ENCODE peak calls at places on chromosomes 12 and 14, in four cellular contexts. One of them, this sample, is unnamed.

GRCh38 chr12:45415393-45415817 is 199.5 kb downstream of the ANO6 start:
- DNase-seq in osteoblast: peak
- DNase-seq in CD8-positive, alpha-beta T cell: no peak
- DNase-seq in body of pancreas: no peak
- DNase-seq in this sample: no peak

GRCh38 chr14:68627868-68628604 is 164.8 kb downstream of the ZFP36L1 start:
- DNase-seq in CD8-positive, alpha-beta T cell: peak
- DNase-seq in body of pancreas: peak
- DNase-seq in osteoblast: peak
- DNase-seq in this sample: peak

GRCh38 chr14:94620597-94620996 is 8.4 kb downstream of the SERPINA3 start:
- DNase-seq in body of pancreas: no peak
- DNase-seq in CD8-positive, alpha-beta T cell: no peak
- DNase-seq in osteoblast: no peak
- DNase-seq in this sample: no peak

GRCh38 chr12:96258451-96258933 is 64.3 kb downstream of the ELK3 start:
- DNase-seq in osteoblast: no peak
- DNase-seq in CD8-positive, alpha-beta T cell: peak
- DNase-seq in body of pancreas: peak
- DNase-seq in this sample: no peak

GRCh38 chr12:24742378-24742777 is 206.5 kb downstream of the BCAT1 start:
- DNase-seq in osteoblast: no peak
- DNase-seq in body of pancreas: no peak
- DNase-seq in CD8-positive, alpha-beta T cell: no peak
- DNase-seq in this sample: no peak

GRCh38 chr14:97456958-97457357 is 659.8 kb downstream of the VRK1 start:
- DNase-seq in CD8-positive, alpha-beta T cell: peak
- DNase-seq in body of pancreas: no peak
- DNase-seq in osteoblast: no peak
- DNase-seq in this sample: peak

GRCh38 chr12:118302053-118302452 is 70.7 kb downstream of the TAOK3 start:
- DNase-seq in osteoblast: no peak
- DNase-seq in body of pancreas: no peak
- DNase-seq in CD8-positive, alpha-beta T cell: no peak
- DNase-seq in this sample: no peak

GRCh38 chr12:93033948-93034347 is 104.9 kb upstream of the EEA1 start:
- DNase-seq in osteoblast: no peak
- DNase-seq in CD8-positive, alpha-beta T cell: no peak
- DNase-seq in body of pancreas: no peak
- DNase-seq in this sample: no peak

GRCh38 chr12:66405395-66405794 is 103.1 kb downstream of the HELB start:
- DNase-seq in osteoblast: peak
- DNase-seq in body of pancreas: no peak
- DNase-seq in CD8-positive, alpha-beta T cell: no peak
- DNase-seq in this sample: no peak

GRCh38 chr12:12506541-12506940 is 56.1 kb downstream of the DUSP16 start:
- DNase-seq in CD8-positive, alpha-beta T cell: no peak
- DNase-seq in body of pancreas: no peak
- DNase-seq in osteoblast: peak
- DNase-seq in this sample: no peak

GRCh38 chr14:20606190-20606901 is 15.2 kb upstream of the RNASE12 start:
- DNase-seq in CD8-positive, alpha-beta T cell: no peak
- DNase-seq in osteoblast: peak
- DNase-seq in body of pancreas: no peak
- DNase-seq in this sample: no peak

GRCh38 chr14:103232338-103232808 is 101.7 kb upstream of the EIF5 start:
- DNase-seq in osteoblast: peak
- DNase-seq in body of pancreas: no peak
- DNase-seq in CD8-positive, alpha-beta T cell: no peak
- DNase-seq in this sample: no peak

GRCh38 chr12:103518899-103519298 is 23.1 kb upstream of the C12orf42 start:
- DNase-seq in body of pancreas: no peak
- DNase-seq in CD8-positive, alpha-beta T cell: no peak
- DNase-seq in osteoblast: no peak
- DNase-seq in this sample: no peak

GRCh38 chr14:65972346-65972745 is 513.8 kb upstream of the CCDC196 start:
- DNase-seq in osteoblast: no peak
- DNase-seq in CD8-positive, alpha-beta T cell: no peak
- DNase-seq in body of pancreas: no peak
- DNase-seq in this sample: no peak

GRCh38 chr14:74945261-74945851 is 10.0 kb downstream of the PGF start:
- DNase-seq in osteoblast: peak
- DNase-seq in CD8-positive, alpha-beta T cell: peak
- DNase-seq in body of pancreas: peak
- DNase-seq in this sample: no peak

DNA sequence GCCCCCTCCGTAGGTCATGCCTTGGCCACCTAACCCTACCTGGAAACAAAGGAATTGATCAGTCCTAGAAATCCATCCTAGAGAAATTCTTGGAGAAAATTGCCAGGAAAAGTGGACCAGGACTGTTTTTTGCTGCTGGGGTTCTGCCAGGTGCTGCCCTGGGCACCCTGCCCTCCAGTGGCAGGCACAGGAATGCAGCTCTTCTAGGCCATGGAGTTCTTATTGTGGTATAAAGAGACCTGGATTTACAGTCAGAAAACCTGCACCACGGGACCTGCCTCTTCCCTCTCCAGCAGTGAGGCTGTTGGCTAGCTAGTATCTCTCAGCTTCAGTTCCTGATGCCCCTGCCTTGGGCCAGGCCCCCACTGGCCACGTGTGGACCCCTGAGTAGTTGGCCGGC is 59.7 kb downstream of the SLC24A4 start:
- DNase-seq in body of pancreas: no peak
- DNase-seq in osteoblast: peak
- DNase-seq in CD8-positive, alpha-beta T cell: no peak
- DNase-seq in this sample: no peak
- TF ChIP-seq CTCF in body of pancreas: no peak
- TF ChIP-seq CTCF in osteoblast: peak
- TF ChIP-seq CTCF in CD8-positive, alpha-beta T cell: no peak
- TF ChIP-seq CTCF in this sample: no peak

GRCh38 chr12:91139981-91140659 is 28.8 kb upstream of the LUM start:
- DNase-seq in CD8-positive, alpha-beta T cell: no peak
- DNase-seq in osteoblast: no peak
- DNase-seq in body of pancreas: no peak
- DNase-seq in this sample: no peak

GRCh38 chr12:91142184-91142583 is 30.9 kb upstream of the LUM start:
- DNase-seq in body of pancreas: no peak
- DNase-seq in osteoblast: peak
- DNase-seq in CD8-positive, alpha-beta T cell: no peak
- DNase-seq in this sample: no peak

GRCh38 chr12:91139264-91139663 is 28.0 kb upstream of the LUM start:
- DNase-seq in CD8-positive, alpha-beta T cell: no peak
- DNase-seq in body of pancreas: no peak
- DNase-seq in osteoblast: no peak
- DNase-seq in this sample: no peak

GRCh38 chr12:91140660-91141045 is 29.4 kb upstream of the LUM start:
- DNase-seq in body of pancreas: no peak
- DNase-seq in osteoblast: no peak
- DNase-seq in CD8-positive, alpha-beta T cell: no peak
- DNase-seq in this sample: no peak

DNA sequence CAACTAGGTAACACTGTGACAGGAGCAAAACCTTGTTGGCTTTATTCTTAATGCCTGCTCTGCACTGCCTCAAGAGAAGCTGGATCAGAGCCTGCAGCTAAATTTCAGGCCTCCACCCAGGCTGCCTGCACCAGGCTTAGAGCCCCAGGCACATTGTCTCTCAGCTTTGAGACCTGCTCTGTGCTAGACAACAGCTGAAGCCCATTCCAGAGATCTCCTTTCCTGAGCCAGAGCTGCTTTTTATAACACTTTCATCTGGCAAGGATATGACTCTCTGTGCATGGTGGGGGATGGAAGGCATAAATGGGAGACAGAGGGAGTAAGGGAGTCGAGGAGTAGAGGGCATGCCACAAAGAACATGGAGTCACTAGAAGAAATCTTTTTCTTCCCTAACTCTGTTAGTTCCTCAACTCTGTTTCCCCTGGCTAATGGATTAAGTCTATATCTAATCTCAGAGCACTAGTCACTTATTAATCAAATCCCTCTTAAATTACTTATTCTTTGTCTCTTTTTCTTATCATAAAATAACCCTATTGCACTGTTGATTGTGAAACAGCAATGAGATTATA is 27.1 kb upstream of the LUM start:
- DNase-seq in CD8-positive, alpha-beta T cell: no peak
- DNase-seq in osteoblast: peak
- DNase-seq in body of pancreas: no peak
- DNase-seq in this sample: no peak
- TF ChIP-seq CTCF in CD8-positive, alpha-beta T cell: no peak
- TF ChIP-seq CTCF in osteoblast: no peak
- TF ChIP-seq CTCF in body of pancreas: no peak
- TF ChIP-seq CTCF in this sample: no peak

DNA sequence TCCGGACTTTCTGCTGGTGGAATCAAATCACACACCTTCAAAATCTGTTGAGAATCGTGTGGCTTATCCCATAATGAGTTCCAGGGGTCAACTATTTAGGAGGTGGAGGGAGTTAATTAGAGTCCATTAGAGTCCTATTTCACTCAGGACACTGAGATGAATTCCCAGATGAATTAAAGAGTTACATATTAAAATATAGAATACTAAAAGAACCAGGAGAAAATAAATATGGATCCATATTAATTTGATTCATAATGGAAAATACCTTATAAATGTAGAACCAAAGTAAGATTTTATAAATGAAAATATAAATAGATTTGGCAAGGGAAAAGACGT is 44.6 kb upstream of the C14orf132 start:
- DNase-seq in osteoblast: no peak
- DNase-seq in CD8-positive, alpha-beta T cell: no peak
- DNase-seq in body of pancreas: no peak
- DNase-seq in this sample: no peak
- TF ChIP-seq CTCF in osteoblast: no peak
- TF ChIP-seq CTCF in CD8-positive, alpha-beta T cell: peak
- TF ChIP-seq CTCF in body of pancreas: no peak
- TF ChIP-seq CTCF in this sample: peak

GRCh38 chr14:34875031-34875922 is at the start of gene BAZ1A:
- DNase-seq in CD8-positive, alpha-beta T cell: peak
- DNase-seq in body of pancreas: peak
- DNase-seq in osteoblast: peak
- DNase-seq in this sample: peak

GRCh38 chr14:34872822-34873590 is 2.2 kb downstream of the BAZ1A start:
- DNase-seq in body of pancreas: peak
- DNase-seq in osteoblast: peak
- DNase-seq in CD8-positive, alpha-beta T cell: no peak
- DNase-seq in this sample: no peak

GRCh38 chr14:34874386-34875030 is 652 bp downstream of the BAZ1A start:
- DNase-seq in osteoblast: peak
- DNase-seq in CD8-positive, alpha-beta T cell: peak
- DNase-seq in body of pancreas: peak
- DNase-seq in this sample: no peak

GRCh38 chr14:34873591-34874385 is 1.4 kb downstream of the BAZ1A start:
- DNase-seq in body of pancreas: peak
- DNase-seq in osteoblast: peak
- DNase-seq in CD8-positive, alpha-beta T cell: peak
- DNase-seq in this sample: peak
- TF ChIP-seq CTCF in body of pancreas: no peak
- TF ChIP-seq CTCF in osteoblast: no peak
- TF ChIP-seq CTCF in CD8-positive, alpha-beta T cell: no peak
- TF ChIP-seq CTCF in this sample: no peak

DNA sequence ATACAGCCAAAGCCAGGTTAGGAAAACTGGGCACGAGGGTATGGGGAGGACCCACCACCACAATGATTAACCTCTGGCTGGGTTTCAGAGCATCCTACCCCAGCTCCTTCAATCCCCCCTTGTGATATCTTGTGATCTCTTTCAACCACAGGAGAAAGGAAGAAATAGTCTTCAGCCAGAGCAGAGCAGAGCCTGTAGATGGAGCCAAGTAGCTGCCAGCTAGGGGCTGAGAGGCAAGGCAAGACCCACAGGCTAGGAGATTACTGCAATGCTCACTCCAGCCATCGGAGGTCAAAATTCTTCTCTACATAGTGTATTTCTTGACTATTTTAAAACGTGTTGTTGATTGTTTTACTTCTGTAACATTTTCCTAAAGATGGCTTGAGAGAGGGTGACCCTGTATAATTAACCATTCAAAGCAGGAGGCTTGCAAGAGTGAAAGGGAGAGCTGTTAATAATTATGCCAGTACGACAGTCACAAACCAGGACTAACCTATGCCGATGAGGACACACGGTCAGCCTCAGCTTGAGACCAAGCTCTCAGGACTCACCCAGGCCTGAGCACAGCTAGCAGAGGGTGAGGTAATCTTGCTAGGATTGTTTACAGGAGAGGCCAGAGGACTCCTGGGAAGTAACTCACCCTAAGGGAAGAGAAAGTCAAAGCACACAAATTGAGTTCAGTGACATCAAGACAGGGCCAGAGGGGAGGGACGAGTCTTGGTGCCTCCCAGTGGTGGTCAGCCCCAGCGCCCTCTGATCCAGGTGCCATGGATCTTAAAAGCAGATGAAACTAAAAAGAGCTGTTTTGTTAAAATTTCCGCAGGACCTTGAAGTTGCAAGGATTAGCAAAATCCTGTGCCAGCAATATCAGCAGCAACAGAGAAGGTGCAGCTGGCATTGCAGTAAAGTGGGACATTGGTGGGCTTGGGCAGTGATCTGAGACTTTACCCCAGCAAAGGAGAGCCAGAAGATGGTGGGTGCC is 29.8 kb upstream of the CDKN3 start:
- DNase-seq in body of pancreas: peak
- DNase-seq in osteoblast: no peak
- DNase-seq in CD8-positive, alpha-beta T cell: peak
- DNase-seq in this sample: no peak
- TF ChIP-seq CTCF in body of pancreas: peak
- TF ChIP-seq CTCF in osteoblast: peak
- TF ChIP-seq CTCF in CD8-positive, alpha-beta T cell: peak
- TF ChIP-seq CTCF in this sample: no peak

DNA sequence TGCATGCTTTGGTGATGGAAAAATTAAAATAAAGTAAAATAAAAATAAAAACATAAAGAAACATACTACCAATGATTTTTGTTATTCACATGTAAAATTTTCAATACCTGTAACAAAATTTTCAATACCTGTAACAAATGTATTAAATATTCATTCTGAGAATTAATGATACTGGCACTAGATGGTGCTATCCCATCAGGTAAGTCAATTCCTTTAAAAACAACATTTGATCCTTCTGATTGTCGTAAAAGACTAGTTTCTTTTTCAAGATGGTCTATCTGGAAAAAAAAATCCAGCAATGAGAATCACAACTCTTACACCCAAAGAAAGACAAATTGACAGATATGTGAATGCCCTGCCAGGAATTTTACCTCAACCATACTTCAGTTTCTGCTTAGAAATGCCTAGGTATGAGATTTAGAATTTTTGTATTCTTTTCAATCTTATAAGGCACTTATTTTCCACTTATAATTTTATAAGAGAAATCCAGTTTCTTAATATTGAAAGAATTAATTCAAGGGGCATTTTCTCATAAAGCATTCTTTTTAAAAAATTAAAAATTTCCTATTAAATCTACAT is 30.7 kb downstream of the CEP290 start:
- DNase-seq in CD8-positive, alpha-beta T cell: no peak
- DNase-seq in osteoblast: no peak
- DNase-seq in body of pancreas: no peak
- DNase-seq in this sample: no peak
- TF ChIP-seq CTCF in CD8-positive, alpha-beta T cell: peak
- TF ChIP-seq CTCF in osteoblast: peak
- TF ChIP-seq CTCF in body of pancreas: peak
- TF ChIP-seq CTCF in this sample: no peak

GRCh38 chr14:99538275-99538674 is 57.1 kb downstream of the CCNK start:
- DNase-seq in osteoblast: peak
- DNase-seq in CD8-positive, alpha-beta T cell: no peak
- DNase-seq in body of pancreas: no peak
- DNase-seq in this sample: no peak
- TF ChIP-seq CTCF in osteoblast: peak
- TF ChIP-seq CTCF in CD8-positive, alpha-beta T cell: no peak
- TF ChIP-seq CTCF in body of pancreas: no peak
- TF ChIP-seq CTCF in this sample: no peak